ENCODE peak calls at places on chromosomes 3 and 15, in nine cellular contexts. D is adipocyte; G is HS-5; F is T-helper 2 cell; V is RCC 7860; W is glomerular endothelial cell; Z is activated gamma-delta T cell treated with anti-CD3 and anti-CD28 coated beads, Interleukin-2, amount 50 U/mL, for 16 hours; S is RWPE1; K is mucosa of descending colon. N is an unnamed sample.

GRCh38 chr15:52796742-52797515 is 6.8 kb upstream of the ONECUT1 start:
- DNase-seq in D (no peak), G (no peak), F (no peak), V (no peak), W (no peak), Z (no peak), S (no peak), K (no peak), N (no peak)

GRCh38 chr15:73650387-73651126 is 17.4 kb upstream of the NPTN start:
- DNase-seq in D (peak; percentile 90), G (no peak), F (no peak), V (no peak), W (no peak), Z (no peak), S (no peak), K (no peak), N (peak; percentile 52)

GRCh38 chr15:33716025-33716424 is 252.3 kb upstream of the CHRM5 start:
- DNase-seq in D (no peak), G (no peak), F (no peak), V (no peak), W (no peak), Z (no peak), S (peak; percentile 34), K (no peak), N (no peak)

GRCh38 chr3:6799264-6799915 is 61.5 kb upstream of the GRM7 start:
- DNase-seq in D (peak; percentile 1), G (no peak), F (no peak), V (no peak), W (no peak), Z (no peak), S (no peak), K (peak; percentile 35), N (peak; percentile 50)

GRCh38 chr3:194007598-194008337 is 128.2 kb upstream of the HES1 start:
- DNase-seq in D (no peak), G (no peak), F (no peak), V (no peak), W (no peak), Z (no peak), S (no peak), K (no peak), N (no peak)

GRCh38 chr3:196627043-196627442 is 12.5 kb upstream of the NRROS start:
- DNase-seq in D (no peak), G (no peak), F (no peak), V (no peak), W (no peak), Z (no peak), S (no peak), K (no peak), N (peak; percentile 62)

GRCh38 chr3:10223676-10224639 is 24.3 kb upstream of the TATDN2 start:
- DNase-seq in D (no peak), G (no peak), F (no peak), V (peak; percentile 72), W (no peak), Z (peak; percentile 38), S (no peak), K (peak; percentile 54), N (peak; percentile 62)

GRCh38 chr15:71136159-71137137 is 21.2 kb downstream of the THSD4 start:
- DNase-seq in D (peak; percentile 72), G (peak; percentile 93), F (no peak), V (peak; percentile 69), W (peak; percentile 54), Z (no peak), S (peak; percentile 80), K (no peak), N (peak; percentile 36)

GRCh38 chr15:26561130-26561529 is 211.7 kb downstream of the GABRB3 start:
- DNase-seq in D (no peak), G (no peak), F (no peak), V (no peak), W (no peak), Z (no peak), S (no peak), K (no peak), N (no peak)

GRCh38 chr3:171824076-171824475 is 13.8 kb upstream of the PLD1 start:
- DNase-seq in D (no peak), G (no peak), F (no peak), V (no peak), W (no peak), Z (no peak), S (no peak), K (no peak), N (peak; percentile 44)

GRCh38 chr15:52653451-52653964 is 25.7 kb downstream of the ATOSA start:
- DNase-seq in D (peak; percentile 87), G (peak; percentile 80), F (no peak), V (peak; percentile 70), W (no peak), Z (no peak), S (peak; percentile 80), K (no peak), N (no peak)

GRCh38 chr15:25762015-25762662 is 101.0 kb downstream of the ATP10A start:
- DNase-seq in D (no peak), G (no peak), F (no peak), V (no peak), W (no peak), Z (no peak), S (no peak), K (no peak), N (peak; percentile 46)

GRCh38 chr15:40766906-40767837 is 2.6 kb upstream of the C15orf62 start:
- DNase-seq in D (no peak), G (no peak), F (no peak), V (peak; percentile 42), W (no peak), Z (no peak), S (peak; percentile 54), K (no peak), N (peak; percentile 74)

GRCh38 chr3:184371570-184372018 is 6.4 kb downstream of the THPO start:
- DNase-seq in D (peak; percentile 93), G (peak; percentile 73), F (no peak), V (peak; percentile 73), W (peak; percentile 70), Z (peak; percentile 28), S (peak; percentile 86), K (peak; percentile 81), N (peak; percentile 89)

GRCh38 chr15:27480642-27481041 is 509.7 kb downstream of the GABRG3 start:
- DNase-seq in D (no peak), G (no peak), F (no peak), V (no peak), W (no peak), Z (no peak), S (no peak), K (no peak), N (no peak)

GRCh38 chr15:56014685-56015084 is 21.3 kb upstream of the NEDD4 start:
- DNase-seq in D (no peak), G (no peak), F (no peak), V (no peak), W (no peak), Z (no peak), S (no peak), K (no peak), N (no peak)

GRCh38 chr3:137926991-137927390 is 83.0 kb upstream of the CLDN18 start:
- DNase-seq in D (no peak), G (no peak), F (no peak), V (no peak), W (no peak), Z (no peak), S (no peak), K (no peak), N (no peak)

GRCh38 chr15:59191855-59192237 is 14.8 kb upstream of the LDHAL6B start:
- DNase-seq in D (peak; percentile 82), G (peak; percentile 88), F (no peak), V (peak; percentile 90), W (no peak), Z (no peak), S (peak; percentile 97), K (no peak), N (no peak)

GRCh38 chr3:38636464-38636863 is 13.0 kb downstream of the SCN5A start:
- DNase-seq in D (no peak), G (no peak), F (no peak), V (no peak), W (no peak), Z (no peak), S (no peak), K (no peak), N (no peak)

GRCh38 chr3:144045766-144046165 is 74.1 kb downstream of the DIPK2A start:
- DNase-seq in D (peak; percentile 23), G (peak; percentile 23), F (no peak), V (no peak), W (no peak), Z (no peak), S (no peak), K (no peak), N (no peak)

GRCh38 chr3:132433121-132433520 is 15.8 kb downstream of the DNAJC13 start:
- DNase-seq in D (no peak), G (no peak), F (no peak), V (no peak), W (no peak), Z (no peak), S (no peak), K (no peak), N (no peak)

GRCh38 chr3:136330900-136331299 is 80.8 kb downstream of the PCCB start:
- DNase-seq in D (no peak), G (no peak), F (no peak), V (no peak), W (no peak), Z (no peak), S (no peak), K (no peak), N (no peak)

GRCh38 chr15:49620174-49620573 is 444 bp downstream of the FAM227B start:
- DNase-seq in D (peak; percentile 69), G (no peak), F (no peak), V (no peak), W (no peak), Z (no peak), S (no peak), K (no peak), N (peak; percentile 64)